ENCODE peak calls at places on chromosomes 5 and 9, in nine cellular contexts. K, H, J, M, F, T, Y, U and G are unnamed samples.

GRCh38 chr9:128892223-128892892 is 10.4 kb downstream of the LRRC8A start:
- DNase-seq in K (no peak), H (peak), J (peak), M (peak), F (peak), T (peak), Y (no peak), U (no peak), G (peak)

GRCh38 chr5:40841068-40841805 is at the start of gene CARD6:
- DNase-seq in K (no peak), H (peak), J (peak), M (no peak), F (peak), T (no peak), Y (no peak), U (peak), G (no peak)

GRCh38 chr5:1032551-1033027 is 24.0 kb downstream of the NKD2 start:
- DNase-seq in K (no peak), H (no peak), J (no peak), M (no peak), F (no peak), T (no peak), Y (no peak), U (no peak), G (no peak)

GRCh38 chr9:306907-307306 is 92.2 kb downstream of the DOCK8 start:
- DNase-seq in K (no peak), H (peak), J (no peak), M (no peak), F (no peak), T (no peak), Y (peak), U (peak), G (no peak)

GRCh38 chr9:27491164-27491563 is 32.9 kb upstream of the IFNK start:
- DNase-seq in K (peak), H (no peak), J (no peak), M (no peak), F (no peak), T (no peak), Y (peak), U (no peak), G (no peak)

GRCh38 chr9:89386797-89387196 is 68.5 kb downstream of the SECISBP2 start:
- DNase-seq in K (no peak), H (no peak), J (no peak), M (no peak), F (no peak), T (no peak), Y (no peak), U (no peak), G (peak)

GRCh38 chr5:23639326-23639725 is 131.9 kb downstream of the PRDM9 start:
- DNase-seq in K (no peak), H (no peak), J (no peak), M (no peak), F (no peak), T (no peak), Y (no peak), U (no peak), G (no peak)

GRCh38 chr9:102631559-102631958 is 363.6 kb upstream of the CYLC2 start:
- DNase-seq in K (no peak), H (no peak), J (no peak), M (no peak), F (no peak), T (no peak), Y (peak), U (no peak), G (no peak)

GRCh38 chr5:175589714-175590113 is 68.2 kb upstream of the HRH2 start:
- DNase-seq in K (no peak), H (no peak), J (no peak), M (no peak), F (no peak), T (no peak), Y (no peak), U (no peak), G (no peak)

GRCh38 chr5:9540791-9541190 is 5.1 kb downstream of the SEMA5A start:
- DNase-seq in K (no peak), H (no peak), J (peak), M (no peak), F (no peak), T (no peak), Y (no peak), U (no peak), G (no peak)

GRCh38 chr5:11504794-11505193 is 399.5 kb downstream of the CTNND2 start:
- DNase-seq in K (no peak), H (no peak), J (no peak), M (no peak), F (no peak), T (no peak), Y (no peak), U (no peak), G (no peak)

GRCh38 chr5:73405691-73406090 is 42.9 kb downstream of the FOXD1 start:
- DNase-seq in K (no peak), H (no peak), J (no peak), M (no peak), F (no peak), T (no peak), Y (no peak), U (no peak), G (no peak)

GRCh38 chr5:131381011-131381410 is 117.2 kb downstream of the CDC42SE2 start:
- DNase-seq in K (no peak), H (no peak), J (peak), M (no peak), F (no peak), T (no peak), Y (no peak), U (peak), G (no peak)

GRCh38 chr5:98772415-98773213 is 849 bp upstream of the RGMB start:
- DNase-seq in K (no peak), H (peak), J (no peak), M (peak), F (peak), T (peak), Y (no peak), U (no peak), G (peak)

GRCh38 chr5:170483701-170484458 is 19.9 kb upstream of the KCNIP1 start:
- DNase-seq in K (no peak), H (no peak), J (no peak), M (peak), F (peak), T (no peak), Y (no peak), U (no peak), G (no peak)

GRCh38 chr9:19030899-19031298 is 2.1 kb downstream of the SAXO1 start:
- DNase-seq in K (no peak), H (no peak), J (peak), M (no peak), F (no peak), T (no peak), Y (no peak), U (no peak), G (no peak)

GRCh38 chr9:124513374-124513994 is 6.3 kb upstream of the NR5A1 start:
- DNase-seq in K (no peak), H (no peak), J (no peak), M (no peak), F (no peak), T (no peak), Y (peak), U (no peak), G (no peak)

GRCh38 chr5:148401604-148402003 is 17.8 kb downstream of the FBXO38 start:
- DNase-seq in K (no peak), H (no peak), J (peak), M (no peak), F (no peak), T (no peak), Y (no peak), U (no peak), G (no peak)

GRCh38 chr9:114174557-114174875 is 19.2 kb downstream of the COL27A1 start:
- DNase-seq in K (no peak), H (no peak), J (no peak), M (no peak), F (no peak), T (no peak), Y (no peak), U (no peak), G (no peak)
- H3K27ac ChIP-seq in K (no peak), H (peak), J (peak), M (peak), F (no peak), T (no peak), Y (no peak), U (no peak), G (peak)

GRCh38 chr5:4208996-4209395 is 613.4 kb downstream of the IRX1 start:
- DNase-seq in K (no peak), H (no peak), J (no peak), M (peak), F (no peak), T (no peak), Y (no peak), U (no peak), G (no peak)
- H3K27ac ChIP-seq in K (no peak), H (no peak), J (no peak), M (no peak), F (no peak), T (no peak), Y (no peak), U (no peak), G (no peak)

GRCh38 chr9:137052293-137052692 is 1.6 kb downstream of the ENTPD2 start:
- DNase-seq in K (no peak), H (no peak), J (no peak), M (no peak), F (no peak), T (no peak), Y (no peak), U (no peak), G (no peak)

GRCh38 chr9:137051145-137051724 is 2.6 kb downstream of the ENTPD2 start:
- DNase-seq in K (no peak), H (no peak), J (no peak), M (no peak), F (no peak), T (no peak), Y (no peak), U (no peak), G (no peak)

GRCh38 chr9:137049544-137050449 is 3.8 kb upstream of the NPDC1 start:
- DNase-seq in K (no peak), H (no peak), J (peak), M (no peak), F (peak), T (no peak), Y (peak), U (peak), G (peak)

GRCh38 chr9:137048655-137049543 is 2.9 kb upstream of the NPDC1 start:
- DNase-seq in K (no peak), H (no peak), J (no peak), M (no peak), F (no peak), T (no peak), Y (no peak), U (no peak), G (peak)

DNA sequence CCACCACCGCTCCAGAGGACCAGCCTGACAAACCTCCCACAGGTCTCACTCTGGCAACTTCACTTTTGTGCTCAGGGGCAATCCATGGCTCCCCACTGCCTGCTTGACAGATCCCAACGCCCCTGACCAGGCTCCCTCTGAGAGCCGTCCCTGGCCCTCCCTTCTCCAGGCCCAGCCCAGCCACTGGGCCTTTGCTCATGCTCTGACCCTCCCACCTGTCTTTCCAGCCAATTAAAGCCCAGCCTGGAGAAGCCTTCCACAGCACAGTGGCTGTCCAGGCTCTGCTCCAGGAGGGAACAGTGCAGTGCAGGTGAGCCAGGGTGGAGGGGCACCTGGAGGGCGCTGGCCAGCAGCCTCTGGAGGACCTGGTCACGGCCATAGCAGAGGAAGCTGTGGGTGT is 3.3 kb downstream of the ENTPD2 start:
- DNase-seq in K (no peak), H (no peak), J (no peak), M (no peak), F (no peak), T (no peak), Y (no peak), U (no peak), G (no peak)
- H3K27ac ChIP-seq in K (no peak), H (no peak), J (no peak), M (no peak), F (no peak), T (no peak), Y (no peak), U (no peak), G (no peak)

DNA sequence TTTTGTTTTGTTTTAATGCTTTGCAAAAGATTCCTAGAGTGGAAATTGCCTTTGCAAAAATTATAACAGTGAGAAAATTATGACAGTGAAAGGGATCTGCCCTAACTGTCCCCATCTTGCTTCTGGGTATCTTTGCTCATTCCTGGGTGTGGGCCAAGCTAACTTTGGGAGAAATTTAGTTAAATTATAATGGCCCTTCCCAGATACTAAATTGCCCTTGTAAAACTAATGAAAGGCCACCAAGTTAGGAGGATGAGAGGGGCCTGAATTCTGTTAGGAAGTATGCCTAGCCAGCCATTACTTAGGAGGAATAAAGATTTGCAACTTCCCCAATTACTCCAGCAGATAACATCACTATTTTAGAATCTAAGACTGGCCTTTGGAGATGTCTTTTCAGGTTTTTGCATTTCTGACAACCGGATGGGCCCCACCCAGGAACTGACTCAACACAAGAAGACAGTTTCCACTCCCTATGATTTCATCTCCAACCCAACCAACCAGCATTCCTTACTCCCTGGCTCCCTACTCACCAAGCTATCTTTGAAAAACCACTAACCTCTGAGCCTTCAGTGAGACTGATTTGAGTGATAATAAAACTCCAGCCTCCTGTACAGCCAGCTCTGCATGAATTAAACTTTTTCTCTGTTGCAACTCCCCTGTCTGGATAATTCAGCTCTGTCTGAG is 7.1 kb upstream of the IL12B start:
- DNase-seq in K (no peak), H (no peak), J (peak), M (no peak), F (no peak), T (no peak), Y (no peak), U (peak), G (no peak)
- H3K27ac ChIP-seq in K (no peak), H (no peak), J (no peak), M (no peak), F (no peak), T (no peak), Y (no peak), U (peak), G (no peak)